ENCODE peak calls at places on chromosomes 12 and 14, in ten cellular contexts. Z, U, V, W, J, N, M, P, X and G are unnamed samples.

GRCh38 chr12:124359671-124360581 is 65.0 kb downstream of the RFLNA start:
- DNase-seq in Z (no peak), U (peak), V (no peak), W (peak), J (peak), N (peak), M (peak), P (no peak), X (no peak), G (no peak)

GRCh38 chr12:128269108-128269713 is 2.2 kb downstream of the TMEM132C start:
- DNase-seq in Z (no peak), U (no peak), V (no peak), W (no peak), J (no peak), N (no peak), M (no peak), P (no peak), X (no peak), G (no peak)

GRCh38 chr12:53500119-53500775 is 836 bp upstream of the TARBP2 start:
- DNase-seq in Z (no peak), U (peak), V (no peak), W (no peak), J (peak), N (peak), M (no peak), P (no peak), X (no peak), G (peak)

GRCh38 chr12:120684523-120684932 is 2.4 kb upstream of the MLEC start:
- DNase-seq in Z (no peak), U (no peak), V (no peak), W (no peak), J (no peak), N (no peak), M (no peak), P (no peak), X (no peak), G (peak)

GRCh38 chr12:18643673-18644072 is 94.1 kb downstream of the PLCZ1 start:
- DNase-seq in Z (no peak), U (no peak), V (no peak), W (no peak), J (no peak), N (no peak), M (no peak), P (no peak), X (no peak), G (no peak)

GRCh38 chr12:28869197-28869596 is 279.9 kb upstream of the FAR2 start:
- DNase-seq in Z (no peak), U (no peak), V (no peak), W (no peak), J (no peak), N (no peak), M (no peak), P (no peak), X (no peak), G (no peak)

GRCh38 chr12:106179086-106179485 is 40.3 kb upstream of the NUAK1 start:
- DNase-seq in Z (no peak), U (no peak), V (no peak), W (no peak), J (no peak), N (no peak), M (no peak), P (no peak), X (no peak), G (no peak)

GRCh38 chr14:96091941-96092411 is 52.8 kb downstream of the C14orf132 start:
- DNase-seq in Z (no peak), U (no peak), V (no peak), W (no peak), J (no peak), N (no peak), M (no peak), P (no peak), X (no peak), G (no peak)

GRCh38 chr12:30794591-30795409 is 40.0 kb upstream of the CAPRIN2 start:
- DNase-seq in Z (no peak), U (no peak), V (peak), W (no peak), J (peak), N (no peak), M (no peak), P (no peak), X (peak), G (peak)